ENCODE peak calls at places on chromosomes 6 and 20, in four cellular contexts. S is left ventricle myocardium inferior, Z is hepatocyte, P is heart left ventricle. O is an unnamed sample. For H3K27me3, the result is how much of the 10 kb centered on the place peaks cover.

GRCh38 chr6:7433211-7433610 is 43.6 kb downstream of the RIOK1 start:
- DNase-seq in S (no peak), Z (no peak), P (no peak), O (no peak)

GRCh38 chr6:110566346-110567125 is 90.1 kb upstream of the SLC22A16 start:
- DNase-seq in S (peak), Z (peak), P (no peak), O (no peak)

GRCh38 chr20:54197621-54198604 is 10.0 kb upstream of the PFDN4 start:
- DNase-seq in S (no peak), Z (peak), P (no peak), O (peak)

GRCh38 chr20:51767867-51768758 is at the start of gene ATP9A:
- DNase-seq in S (peak), Z (peak), P (peak), O (peak)

GRCh38 chr6:48986803-48987202 is 476.2 kb downstream of the MMUT start:
- DNase-seq in S (no peak), Z (no peak), P (no peak), O (no peak)

GRCh38 chr6:14320342-14320741 is 202.8 kb downstream of the CD83 start:
- DNase-seq in S (no peak), Z (no peak), P (no peak), O (no peak)

GRCh38 chr6:167479967-167480653 is 155.2 kb downstream of the TTLL2 start:
- DNase-seq in S (no peak), Z (no peak), P (no peak), O (peak)

GRCh38 chr6:168699631-168700315 is 258.8 kb downstream of the SMOC2 start:
- DNase-seq in S (peak), Z (peak), P (no peak), O (no peak)

GRCh38 chr6:128882560-128882959 is 378 bp upstream of the LAMA2 start:
- DNase-seq in S (no peak), Z (peak), P (peak), O (peak)

GRCh38 chr6:129754750-129755149 is 44.8 kb upstream of the ARHGAP18 start:
- DNase-seq in S (no peak), Z (no peak), P (no peak), O (no peak)

GRCh38 chr6:100470721-100471120 is 6.0 kb upstream of the SIM1 start:
- DNase-seq in S (no peak), Z (no peak), P (no peak), O (peak)

GRCh38 chr6:100466410-100467143 is 1.9 kb upstream of the SIM1 start:
- DNase-seq in S (no peak), Z (no peak), P (no peak), O (peak)

GRCh38 chr6:100468013-100468622 is 3.4 kb upstream of the SIM1 start:
- DNase-seq in S (no peak), Z (no peak), P (no peak), O (no peak)

GRCh38 chr6:100467144-100468012 is 2.7 kb upstream of the SIM1 start:
- DNase-seq in S (no peak), Z (no peak), P (no peak), O (peak)

DNA sequence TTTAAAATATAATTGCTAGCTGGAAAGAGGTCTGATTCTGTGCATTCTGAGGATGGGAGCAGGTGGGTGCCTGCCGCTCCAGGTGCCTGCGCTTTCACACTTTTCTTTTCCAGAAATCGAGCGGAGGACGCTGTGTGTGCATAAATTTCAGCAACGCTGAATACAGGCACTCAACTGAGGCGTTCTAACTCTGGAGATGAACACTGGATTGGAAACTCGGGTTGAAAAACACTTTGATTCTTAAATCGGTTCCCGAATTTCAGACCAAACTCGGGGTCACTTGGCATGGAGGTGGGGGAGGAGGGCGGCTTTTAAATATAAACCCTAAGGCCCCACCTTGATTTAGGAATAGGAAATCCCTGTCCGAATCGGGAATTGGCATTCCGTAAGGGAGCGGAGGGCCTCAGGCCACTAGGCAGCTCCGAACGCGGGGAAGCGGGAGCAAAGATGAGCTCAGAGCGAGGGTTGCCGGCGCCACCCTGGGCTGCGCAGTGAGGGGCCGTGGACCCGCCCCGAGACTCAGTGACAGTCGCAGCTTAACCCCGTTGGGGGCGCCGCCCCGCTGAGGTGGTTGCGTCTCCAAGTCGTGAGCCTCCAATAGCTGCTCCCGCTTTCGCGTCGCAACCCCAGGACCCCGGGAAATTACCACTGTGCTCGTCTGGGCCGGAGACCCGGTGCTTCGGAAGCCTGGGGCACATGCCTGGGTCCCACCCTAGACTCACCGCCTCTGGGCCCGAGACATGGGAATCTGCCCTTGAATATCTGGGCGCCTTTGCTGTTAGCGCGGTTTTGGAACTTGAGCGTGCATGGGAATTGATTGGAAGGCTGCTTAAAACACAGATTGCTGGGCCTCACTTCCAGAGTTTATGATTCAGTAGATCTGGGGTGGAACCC is 4.5 kb upstream of the SIM1 start:
- DNase-seq in S (no peak), Z (no peak), P (no peak), O (peak)
- H3K27me3 ChIP-seq in S (half or more), Z (half or more), P (half or more), O (half or more)

DNA sequence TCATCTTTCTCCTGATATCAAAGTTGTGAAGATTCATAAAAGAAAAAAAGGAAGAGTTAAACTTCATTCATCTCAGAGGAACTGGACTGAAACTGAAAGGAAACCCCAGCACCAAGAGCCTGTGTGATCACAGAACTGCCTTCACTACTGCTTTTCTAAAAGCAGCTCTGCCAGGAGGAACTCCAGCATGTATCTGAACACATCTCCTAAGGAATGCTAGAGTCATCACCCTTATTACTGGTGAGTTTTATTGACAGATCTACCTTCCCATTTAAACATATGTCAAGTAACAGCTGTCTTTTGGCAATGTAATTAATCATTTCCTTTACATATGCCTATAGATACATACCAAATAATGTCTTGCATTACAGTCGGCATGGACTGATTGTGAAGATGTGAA is 102.4 kb downstream of the KIF13A start:
- DNase-seq in S (no peak), Z (no peak), P (no peak), O (no peak)
- H3K27ac ChIP-seq in S (no peak), Z (peak), P (no peak), O (no peak)

GRCh38 chr20:61976275-61976649 is 89.4 kb downstream of the TAF4 start:
- DNase-seq in S (no peak), Z (no peak), P (no peak), O (no peak)
- TF ChIP-seq CTCF in S (no peak), Z (no peak), P (no peak), O (no peak)

GRCh38 chr6:124742971-124743370 is 219.3 kb upstream of the RNF217 start:
- DNase-seq in S (no peak), Z (no peak), P (no peak), O (no peak)

GRCh38 chr6:124753001-124753400 is 209.2 kb upstream of the RNF217 start:
- DNase-seq in S (no peak), Z (no peak), P (no peak), O (no peak)

GRCh38 chr6:124741341-124741740 is 220.9 kb upstream of the RNF217 start:
- DNase-seq in S (no peak), Z (no peak), P (no peak), O (no peak)

GRCh38 chr6:124743420-124743819 is 218.8 kb upstream of the RNF217 start:
- DNase-seq in S (no peak), Z (no peak), P (no peak), O (no peak)

GRCh38 chr6:124747336-124747735 is 214.9 kb upstream of the RNF217 start:
- DNase-seq in S (no peak), Z (peak), P (no peak), O (no peak)
- H3K27me3 ChIP-seq in S (under half), Z (under half), P (under half), O (under half)

GRCh38 chr6:44275271-44275748 is 5.1 kb downstream of the TMEM151B start:
- DNase-seq in S (no peak), Z (no peak), P (no peak), O (no peak)
- H3K27ac ChIP-seq in S (no peak), Z (no peak), P (no peak), O (no peak)

DNA sequence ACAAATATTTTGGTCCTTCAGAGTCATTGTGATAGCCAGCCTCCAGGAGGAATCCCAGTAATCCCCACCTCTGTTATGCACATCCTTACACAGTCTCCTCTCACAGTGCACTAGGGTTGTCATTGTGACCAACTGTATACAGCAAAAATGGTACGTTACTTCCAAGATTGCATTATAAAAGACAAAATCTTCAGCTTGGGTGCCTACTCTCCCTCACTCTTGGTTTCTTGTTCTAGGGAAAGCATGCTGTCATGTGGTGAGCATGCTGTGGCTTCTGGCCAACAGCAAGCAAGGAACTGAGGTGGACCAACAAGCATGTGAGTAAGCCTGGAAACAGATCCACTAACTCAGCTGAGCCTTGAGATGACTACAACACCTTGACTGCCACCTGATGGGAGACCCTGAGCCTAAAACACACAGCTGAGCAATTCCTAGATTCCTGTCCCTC is 130.1 kb upstream of the DST start:
- DNase-seq in S (peak), Z (peak), P (no peak), O (peak)
- TF ChIP-seq CTCF in S (no peak), Z (no peak), P (no peak), O (peak)

DNA sequence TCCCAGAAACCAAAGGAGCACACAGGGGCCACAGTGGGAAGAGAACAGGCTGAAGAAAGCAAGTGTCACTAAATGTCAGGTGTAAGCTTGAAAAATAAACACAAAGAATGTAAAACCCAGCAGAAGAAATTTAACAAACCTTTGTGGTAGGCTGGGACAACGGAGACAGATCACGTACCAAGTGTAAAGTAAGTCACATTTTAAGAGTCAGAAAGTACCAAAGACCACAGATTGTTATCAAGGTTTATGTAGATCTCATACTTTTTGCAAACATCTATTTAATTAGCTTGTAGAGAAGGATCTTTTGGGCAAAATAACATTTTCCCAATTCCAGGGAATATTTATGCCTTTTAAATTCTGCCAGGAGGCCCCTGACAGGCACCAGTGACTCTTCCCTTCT is 1.6 kb downstream of the CLIC5 start:
- DNase-seq in S (no peak), Z (no peak), P (no peak), O (no peak)
- H3K27me3 ChIP-seq in S (under half), Z (under half), P (under half), O (half or more)

GRCh38 chr6:134379599-134379998 is 61.7 kb upstream of the SGK1 start:
- DNase-seq in S (no peak), Z (no peak), P (no peak), O (no peak)
- H3K27ac ChIP-seq in S (peak), Z (peak), P (peak), O (no peak)

GRCh38 chr6:33513213-33513612 is 58.8 kb downstream of the ZBTB9 start:
- DNase-seq in S (no peak), Z (no peak), P (no peak), O (no peak)
- TF ChIP-seq CTCF in S (no peak), Z (no peak), P (no peak), O (peak)

GRCh38 chr20:31922181-31922580 is 29.7 kb downstream of the PDRG1 start:
- DNase-seq in S (no peak), Z (no peak), P (no peak), O (no peak)

GRCh38 chr20:31922588-31922987 is 29.3 kb downstream of the PDRG1 start:
- DNase-seq in S (no peak), Z (no peak), P (no peak), O (no peak)

GRCh38 chr20:31918471-31919105 is 33.3 kb downstream of the PDRG1 start:
- DNase-seq in S (no peak), Z (peak), P (no peak), O (peak)

GRCh38 chr20:31920275-31920855 is 31.5 kb downstream of the PDRG1 start:
- DNase-seq in S (no peak), Z (no peak), P (no peak), O (peak)

DNA sequence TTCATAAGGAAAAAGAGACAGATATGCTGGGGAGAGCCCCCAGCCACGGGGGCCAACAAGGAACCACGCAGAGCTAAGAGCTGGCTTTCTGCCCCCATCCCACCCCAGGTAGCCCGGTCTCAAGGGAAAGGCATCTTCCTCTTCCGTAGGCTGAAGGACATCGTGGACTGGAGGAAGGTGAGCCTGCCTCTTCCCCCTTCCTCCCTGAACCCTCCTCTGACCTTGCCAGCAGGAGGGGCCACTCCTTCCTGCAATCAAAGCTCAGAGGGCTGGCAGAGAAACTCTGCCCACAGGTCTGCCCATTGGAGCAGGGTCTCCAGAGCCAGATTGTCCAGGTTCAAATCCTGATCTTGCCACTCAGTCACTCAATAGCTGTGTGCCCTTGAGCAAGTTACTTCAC is 32.1 kb downstream of the PDRG1 start:
- DNase-seq in S (no peak), Z (no peak), P (no peak), O (peak)
- H3K27me3 ChIP-seq in S (under half), Z (under half), P (under half), O (under half)